ENCODE peak calls at places on chromosomes 13 and 19, in eight cellular contexts. Q, X, D, L, R, V, O and H are unnamed samples.

GRCh38 chr19:35577918-35578317 is 8.1 kb upstream of the PMIS2 start:
- DNase-seq in Q (no peak), X (no peak), D (no peak), L (no peak), R (no peak), V (no peak), O (no peak), H (no peak)

GRCh38 chr19:56918682-56919307 is 78.3 kb upstream of the PEG3 start:
- DNase-seq in Q (no peak), X (no peak), D (no peak), L (no peak), R (no peak), V (no peak), O (no peak), H (no peak)

GRCh38 chr13:51998723-51999471 is 12.4 kb downstream of the ATP7B start:
- DNase-seq in Q (no peak), X (no peak), D (no peak), L (no peak), R (no peak), V (no peak), O (no peak), H (no peak)

GRCh38 chr13:45218689-45219088 is 17.8 kb upstream of the KCTD4 start:
- DNase-seq in Q (no peak), X (no peak), D (no peak), L (no peak), R (no peak), V (no peak), O (no peak), H (no peak)

GRCh38 chr13:27341616-27342015 is 71.0 kb downstream of the RASL11A start:
- DNase-seq in Q (no peak), X (no peak), D (no peak), L (no peak), R (no peak), V (peak; percentile 39), O (no peak), H (no peak)

GRCh38 chr19:57709616-57710015 is 612 bp upstream of the ZNF154 start:
- DNase-seq in Q (no peak), X (no peak), D (no peak), L (no peak), R (no peak), V (no peak), O (no peak), H (no peak)

GRCh38 chr13:101757446-101758039 is 305.1 kb downstream of the ITGBL1 start:
- DNase-seq in Q (no peak), X (no peak), D (no peak), L (peak; percentile 9), R (no peak), V (no peak), O (no peak), H (peak; percentile 35)

GRCh38 chr19:33273881-33274662 is 28.3 kb downstream of the CEBPA start:
- DNase-seq in Q (no peak), X (peak; percentile 76), D (no peak), L (no peak), R (no peak), V (peak; percentile 63), O (no peak), H (peak; percentile 14)

GRCh38 chr13:81223784-81224501 is 883.0 kb upstream of the SPRY2 start:
- DNase-seq in Q (no peak), X (no peak), D (no peak), L (no peak), R (no peak), V (no peak), O (no peak), H (no peak)

GRCh38 chr19:33306191-33306590 is 3.9 kb upstream of the CEBPA start:
- DNase-seq in Q (no peak), X (no peak), D (no peak), L (no peak), R (no peak), V (no peak), O (no peak), H (no peak)

GRCh38 chr13:40438999-40439797 is 227.2 kb downstream of the FOXO1 start:
- DNase-seq in Q (no peak), X (no peak), D (no peak), L (peak; percentile 15), R (no peak), V (no peak), O (no peak), H (no peak)

GRCh38 chr13:23512762-23513395 is 57.3 kb upstream of the TNFRSF19 start:
- DNase-seq in Q (no peak), X (no peak), D (no peak), L (no peak), R (no peak), V (no peak), O (no peak), H (no peak)

GRCh38 chr19:58546131-58546530 is 2.3 kb downstream of the TRIM28 start:
- DNase-seq in Q (no peak), X (no peak), D (no peak), L (no peak), R (no peak), V (no peak), O (no peak), H (no peak)

GRCh38 chr19:11159598-11160001 is 4.0 kb upstream of the SPC24 start:
- DNase-seq in Q (no peak), X (no peak), D (no peak), L (no peak), R (no peak), V (no peak), O (no peak), H (no peak)

GRCh38 chr13:36282818-36283432 is 14.7 kb downstream of the CCDC169 start:
- DNase-seq in Q (no peak), X (no peak), D (no peak), L (no peak), R (no peak), V (no peak), O (no peak), H (peak; percentile 13)

GRCh38 chr13:82947121-82948077 is 934.9 kb downstream of the SLITRK1 start:
- DNase-seq in Q (no peak), X (no peak), D (no peak), L (no peak), R (no peak), V (no peak), O (no peak), H (no peak)

GRCh38 chr19:12126707-12127106 is 13.4 kb downstream of the ZNF20 start:
- DNase-seq in Q (no peak), X (no peak), D (no peak), L (no peak), R (no peak), V (peak; percentile 18), O (no peak), H (no peak)

GRCh38 chr19:46489445-46490272 is 6.0 kb downstream of the PNMA8B start:
- DNase-seq in Q (peak; percentile 69), X (peak; percentile 65), D (peak; percentile 83), L (no peak), R (no peak), V (peak; percentile 62), O (peak; percentile 55), H (no peak)

GRCh38 chr19:33720691-33721682 is 75.7 kb upstream of the KCTD15 start:
- DNase-seq in Q (no peak), X (no peak), D (no peak), L (no peak), R (no peak), V (peak; percentile 49), O (no peak), H (no peak)

DNA sequence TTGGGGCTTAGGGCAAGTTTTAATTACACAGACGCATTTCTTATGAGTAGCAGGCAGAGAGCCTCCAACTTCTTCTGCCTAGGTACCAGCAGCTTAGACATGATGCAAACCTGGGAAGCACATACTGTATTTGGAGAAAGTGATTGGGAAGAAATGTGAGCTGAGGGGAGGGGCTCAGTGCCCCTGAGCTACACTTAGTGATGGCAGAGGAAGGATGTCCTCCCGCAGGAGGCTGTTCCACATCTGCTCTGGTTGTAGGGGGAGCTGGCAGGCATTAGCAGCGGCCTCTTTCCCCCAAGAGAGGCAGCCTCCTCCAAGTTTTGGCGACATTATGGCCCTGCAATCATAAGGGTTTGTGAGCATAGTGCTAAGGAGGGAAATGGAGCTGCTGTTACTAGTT is 3.2 kb downstream of the ALOX5AP start:
- DNase-seq in Q (no peak), X (no peak), D (peak; percentile 43), L (no peak), R (no peak), V (no peak), O (no peak), H (no peak)
- H3K4me1 ChIP-seq in Q (no peaks in the 10 kb centered on the region), X (peaks cover 42% of the 10 kb centered on the region), D (peaks cover 17% of the 10 kb centered on the region), L (peaks cover 73% of the 10 kb centered on the region), R (peaks cover 10% of the 10 kb centered on the region), V (no peaks in the 10 kb centered on the region), O (peaks cover 8% of the 10 kb centered on the region), H (peaks cover 79% of the 10 kb centered on the region)

DNA sequence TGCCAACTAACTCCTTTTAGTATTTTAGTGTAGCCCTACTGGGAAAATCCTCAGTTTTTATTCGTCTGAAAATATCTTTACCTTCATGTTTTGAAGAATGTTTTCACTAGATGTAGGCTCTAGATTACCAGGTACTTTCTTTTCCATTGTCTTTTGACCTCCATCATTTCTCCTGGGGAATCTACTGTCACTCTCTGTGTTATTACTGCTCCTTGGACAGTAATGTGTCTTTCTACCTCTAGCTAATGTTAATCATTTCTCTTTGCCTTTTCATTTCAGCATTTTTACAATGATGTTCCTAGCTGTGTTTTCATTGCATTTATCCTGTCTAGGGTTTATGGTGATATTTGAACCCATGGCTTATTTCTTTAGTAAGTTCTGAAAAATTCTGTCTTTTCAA is 61.9 kb downstream of the SPACA7 start:
- DNase-seq in Q (no peak), X (no peak), D (no peak), L (no peak), R (no peak), V (no peak), O (no peak), H (no peak)
- H3K27me3 ChIP-seq in Q (no peaks in the 10 kb centered on the region), X (peaks cover 34% of the 10 kb centered on the region), D (peaks cover 29% of the 10 kb centered on the region), L (no peaks in the 10 kb centered on the region), R (no peaks in the 10 kb centered on the region), V (peaks cover 43% of the 10 kb centered on the region), O (peaks cover 74% of the 10 kb centered on the region), H (no peaks in the 10 kb centered on the region)

DNA sequence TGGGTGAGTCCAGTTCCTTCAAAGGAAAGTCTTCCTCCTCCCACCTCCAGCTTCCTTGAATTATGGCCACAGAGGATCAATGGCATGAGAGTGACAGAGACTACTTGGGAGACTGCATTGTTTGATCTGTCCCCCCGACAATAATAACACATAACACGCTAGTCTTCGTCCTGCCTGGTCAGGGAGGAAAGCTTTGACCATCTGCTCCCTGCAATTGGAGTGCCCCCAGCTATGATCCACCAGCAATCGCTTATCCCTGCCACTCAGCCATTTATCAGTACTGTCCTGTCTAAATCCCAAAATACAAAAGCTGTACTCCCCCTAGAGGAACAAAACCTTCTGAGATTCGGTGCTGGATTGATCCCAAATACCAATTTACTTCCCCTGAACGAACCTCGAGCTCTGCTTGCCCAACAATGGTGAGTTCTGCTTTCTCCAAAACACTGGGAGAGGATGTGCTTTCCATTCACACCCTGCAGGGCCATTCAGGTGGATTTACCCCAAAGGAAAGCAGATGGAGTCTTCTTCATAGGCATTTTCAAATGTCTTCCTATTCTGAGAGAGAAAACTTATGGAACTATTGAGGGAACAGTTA is 466.7 kb downstream of the TSHZ3 start:
- DNase-seq in Q (no peak), X (no peak), D (no peak), L (no peak), R (no peak), V (no peak), O (no peak), H (no peak)
- H3K4me1 ChIP-seq in Q (no peaks in the 10 kb centered on the region), X (no peaks in the 10 kb centered on the region), D (peaks cover 10% of the 10 kb centered on the region), L (no peaks in the 10 kb centered on the region), R (no peaks in the 10 kb centered on the region), V (no peaks in the 10 kb centered on the region), O (no peaks in the 10 kb centered on the region), H (no peaks in the 10 kb centered on the region)

DNA sequence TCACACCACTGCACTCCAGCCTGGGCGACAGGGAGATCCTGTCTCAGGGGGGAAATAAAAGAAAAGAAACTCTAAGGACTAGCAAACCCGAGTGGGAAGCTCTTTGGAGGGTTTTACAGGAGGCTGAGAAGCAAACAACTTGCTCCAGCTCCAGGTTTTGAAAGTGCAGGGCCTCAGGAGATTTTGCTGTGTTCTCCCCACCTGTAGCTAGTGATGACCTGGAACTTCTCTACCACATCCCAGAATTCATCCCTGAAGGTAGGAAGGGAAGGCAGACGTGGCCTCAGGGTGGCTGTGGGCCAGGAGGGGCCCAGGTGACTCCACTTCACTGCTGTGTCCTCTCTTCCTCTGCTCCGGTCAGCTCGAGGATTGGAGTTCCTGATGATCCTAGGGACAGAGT is 16.3 kb upstream of the PSMD8 start:
- DNase-seq in Q (no peak), X (no peak), D (no peak), L (no peak), R (no peak), V (no peak), O (no peak), H (no peak)
- H3K27me3 ChIP-seq in Q (no peaks in the 10 kb centered on the region), X (peaks cover 47% of the 10 kb centered on the region), D (peaks cover 19% of the 10 kb centered on the region), L (no peaks in the 10 kb centered on the region), R (no peaks in the 10 kb centered on the region), V (peaks cover 39% of the 10 kb centered on the region), O (peaks cover 76% of the 10 kb centered on the region), H (no peaks in the 10 kb centered on the region)